ENCODE peak calls at places on chromosome 17, in four cellular contexts. D is HepG2, I is WTC11, R is GM12878. Z is an unnamed sample.

GRCh38 chr17:47629826-47630225 is 19.9 kb upstream of the KPNB1 start:
- DNase-seq in R (no peak), I (no peak), D (no peak), Z (no peak)

GRCh38 chr17:9928601-9929341 is 23.7 kb upstream of the RCVRN start:
- DNase-seq in D (peak; percentile 52), R (no peak), I (peak; percentile 72), Z (peak; percentile 22)

GRCh38 chr17:80274871-80275449 is 14.3 kb downstream of the RNF213 start:
- DNase-seq in I (no peak), R (no peak), D (no peak), Z (no peak)

GRCh38 chr17:63382826-63383225 is 63.3 kb downstream of the CYB561 start:
- DNase-seq in I (no peak), R (no peak), D (no peak), Z (no peak)

GRCh38 chr17:28174352-28175046 is 132.0 kb downstream of the NLK start:
- DNase-seq in D (no peak), I (no peak), R (peak; percentile 24), Z (no peak)

GRCh38 chr17:80195671-80196529 is 24.2 kb downstream of the SGSH start:
- DNase-seq in I (peak; percentile 81), D (peak; percentile 48), R (no peak), Z (peak; percentile 69)

GRCh38 chr17:49337900-49338299 is 24.1 kb downstream of the ZNF652 start:
- DNase-seq in D (no peak), R (no peak), I (no peak), Z (no peak)

GRCh38 chr17:17834974-17835373 is 1.8 kb downstream of the SREBF1 start:
- DNase-seq in I (no peak), D (no peak), R (no peak), Z (no peak)

GRCh38 chr17:37488009-37488604 is 1.6 kb upstream of the DUSP14 start:
- DNase-seq in D (peak; percentile 98), I (no peak), R (no peak), Z (peak; percentile 46)

GRCh38 chr17:50184611-50185398 is 16.6 kb downstream of the COL1A1 start:
- DNase-seq in I (no peak), D (no peak), R (no peak), Z (no peak)

GRCh38 chr17:67602974-67603373 is 114.8 kb upstream of the NOL11 start:
- DNase-seq in I (peak; percentile 62), D (peak; percentile 71), R (no peak), Z (no peak)

GRCh38 chr17:39765766-39766165 is 28.0 kb downstream of the GRB7 start:
- DNase-seq in R (no peak), D (no peak), I (no peak), Z (no peak)

GRCh38 chr17:7747586-7747985 is 30.0 kb downstream of the DNAH2 start:
- DNase-seq in R (no peak), D (peak; percentile 34), I (no peak), Z (no peak)

GRCh38 chr17:43906951-43907424 is 348 bp downstream of the MPP2 start:
- DNase-seq in D (no peak), R (no peak), I (peak; percentile 29), Z (peak; percentile 23)

GRCh38 chr17:79645022-79645776 is 34.3 kb upstream of the RBFOX3 start:
- DNase-seq in D (no peak), R (no peak), I (peak; percentile 5), Z (no peak)

GRCh38 chr17:8147805-8148404 is 4.3 kb downstream of the PER1 start:
- DNase-seq in R (no peak), I (no peak), D (no peak), Z (no peak)

GRCh38 chr17:28896884-28897768 is at the start of gene FLOT2:
- DNase-seq in I (peak; percentile 72), D (peak; percentile 54), R (no peak), Z (peak; percentile 84)

GRCh38 chr17:30256756-30257506 is 21.4 kb upstream of the SLC6A4 start:
- DNase-seq in R (no peak), D (no peak), I (no peak), Z (no peak)

GRCh38 chr17:18161226-18162094 is 22.2 kb upstream of the ALKBH5 start:
- DNase-seq in R (peak; percentile 37), D (no peak), I (no peak), Z (no peak)

GRCh38 chr17:38703742-38704644 is 1.1 kb upstream of the MLLT6 start:
- DNase-seq in R (no peak), D (peak; percentile 100), I (peak; percentile 98), Z (peak; percentile 85)

GRCh38 chr17:58344047-58344790 is 7.8 kb downstream of the SUPT4H1 start:
- DNase-seq in I (no peak), R (peak; percentile 98), D (no peak), Z (no peak)

GRCh38 chr17:718075-718474 is 3.4 kb upstream of the VPS53 start:
- DNase-seq in R (no peak), I (no peak), D (no peak), Z (no peak)

GRCh38 chr17:21211825-21212479 is 2.0 kb downstream of the TMEM11 start:
- DNase-seq in I (no peak), D (no peak), R (no peak), Z (no peak)

GRCh38 chr17:37506678-37507077 is 17.0 kb downstream of the DUSP14 start:
- DNase-seq in D (peak; percentile 55), R (no peak), I (peak; percentile 79), Z (peak; percentile 61)

GRCh38 chr17:27558341-27558740 is 72.6 kb upstream of the LGALS9 start:
- DNase-seq in I (no peak), D (no peak), R (no peak), Z (no peak)

GRCh38 chr17:17783121-17783824 is 53.5 kb downstream of the SREBF1 start:
- DNase-seq in D (no peak), I (peak; percentile 79), R (peak; percentile 33), Z (peak; percentile 74)

GRCh38 chr17:43212641-43213490 is 1.2 kb downstream of the TMEM106A start:
- DNase-seq in D (no peak), R (peak; percentile 37), I (no peak), Z (no peak)

GRCh38 chr17:50681260-50682200 is 26.2 kb downstream of the ANKRD40 start:
- DNase-seq in D (peak; percentile 69), I (no peak), R (no peak), Z (peak; percentile 75)

GRCh38 chr17:51580869-51581268 is 320.5 kb downstream of the UTP18 start:
- DNase-seq in R (no peak), D (no peak), I (no peak), Z (no peak)

GRCh38 chr17:3801792-3802191 is 804 bp upstream of the ITGAE start:
- DNase-seq in R (no peak), D (no peak), I (no peak), Z (no peak)

GRCh38 chr17:3800362-3801042 is 486 bp downstream of the ITGAE start:
- DNase-seq in R (no peak), D (no peak), I (no peak), Z (no peak)

GRCh38 chr17:3799181-3799627 is 1.8 kb downstream of the ITGAE start:
- DNase-seq in I (no peak), D (no peak), R (no peak), Z (no peak)

GRCh38 chr17:3802461-3803307 is 1.7 kb upstream of the ITGAE start:
- DNase-seq in I (no peak), D (peak; percentile 100), R (no peak), Z (no peak)

GRCh38 chr17:3801043-3801746 is at the start of gene ITGAE:
- DNase-seq in D (no peak), I (no peak), R (no peak), Z (no peak)
- TF ChIP-seq CBFB in D (no peak), I (no peak), R (no peak), Z (no peak)

GRCh38 chr17:19445105-19445504 is 34.1 kb downstream of the RNF112 start:
- DNase-seq in D (no peak), I (no peak), R (no peak), Z (no peak)

GRCh38 chr17:19443148-19443547 is 32.1 kb downstream of the RNF112 start:
- DNase-seq in R (no peak), D (no peak), I (no peak), Z (no peak)

GRCh38 chr17:19448341-19449268 is 37.6 kb downstream of the RNF112 start:
- DNase-seq in I (no peak), D (peak; percentile 19), R (no peak), Z (no peak)

DNA sequence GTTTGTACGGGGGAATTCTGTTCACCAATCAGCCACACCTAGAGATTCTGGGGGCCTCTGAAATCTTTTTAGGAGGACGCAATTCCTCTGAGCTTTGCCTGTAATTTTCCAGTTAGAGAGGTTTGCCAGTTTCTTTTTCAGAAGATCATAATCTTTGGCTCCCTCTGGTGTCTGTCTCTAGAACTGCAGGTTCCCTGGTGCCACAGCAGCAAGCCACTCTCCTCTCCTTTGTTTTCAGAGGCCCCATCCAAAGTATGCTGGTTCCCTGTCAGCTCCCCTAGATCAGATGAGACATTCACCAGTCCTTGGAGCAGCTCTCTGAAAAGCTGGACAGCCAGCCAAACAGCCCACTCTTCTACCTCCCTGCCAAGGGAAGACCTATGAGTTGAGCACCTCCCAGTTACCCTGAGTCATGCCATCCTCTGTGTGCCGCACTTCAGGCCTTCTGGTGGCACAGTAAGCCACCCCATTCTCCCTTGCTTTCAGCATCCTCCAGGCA is 36.1 kb downstream of the RNF112 start:
- DNase-seq in I (peak; percentile 80), R (peak; percentile 20), D (peak; percentile 66), Z (peak; percentile 56)
- TF ChIP-seq CBFB in I (no peak), R (no peak), D (no peak), Z (no peak)

GRCh38 chr17:77343031-77343866 is 202.5 kb downstream of the SEC14L1 start:
- DNase-seq in R (no peak), I (peak; percentile 5), D (no peak), Z (no peak)

GRCh38 chr17:77347544-77347943 is 206.8 kb downstream of the SEC14L1 start:
- DNase-seq in I (no peak), D (no peak), R (no peak), Z (no peak)

GRCh38 chr17:77346765-77347164 is 206.0 kb downstream of the SEC14L1 start:
- DNase-seq in R (no peak), I (no peak), D (no peak), Z (no peak)

GRCh38 chr17:77344038-77344437 is 203.3 kb downstream of the SEC14L1 start:
- DNase-seq in R (no peak), I (no peak), D (no peak), Z (no peak)

GRCh38 chr17:77345260-77345910 is 204.6 kb downstream of the SEC14L1 start:
- DNase-seq in R (no peak), I (peak; percentile 1), D (no peak), Z (no peak)
- TF ChIP-seq CBFB in R (no peak), I (no peak), D (no peak), Z (no peak)

DNA sequence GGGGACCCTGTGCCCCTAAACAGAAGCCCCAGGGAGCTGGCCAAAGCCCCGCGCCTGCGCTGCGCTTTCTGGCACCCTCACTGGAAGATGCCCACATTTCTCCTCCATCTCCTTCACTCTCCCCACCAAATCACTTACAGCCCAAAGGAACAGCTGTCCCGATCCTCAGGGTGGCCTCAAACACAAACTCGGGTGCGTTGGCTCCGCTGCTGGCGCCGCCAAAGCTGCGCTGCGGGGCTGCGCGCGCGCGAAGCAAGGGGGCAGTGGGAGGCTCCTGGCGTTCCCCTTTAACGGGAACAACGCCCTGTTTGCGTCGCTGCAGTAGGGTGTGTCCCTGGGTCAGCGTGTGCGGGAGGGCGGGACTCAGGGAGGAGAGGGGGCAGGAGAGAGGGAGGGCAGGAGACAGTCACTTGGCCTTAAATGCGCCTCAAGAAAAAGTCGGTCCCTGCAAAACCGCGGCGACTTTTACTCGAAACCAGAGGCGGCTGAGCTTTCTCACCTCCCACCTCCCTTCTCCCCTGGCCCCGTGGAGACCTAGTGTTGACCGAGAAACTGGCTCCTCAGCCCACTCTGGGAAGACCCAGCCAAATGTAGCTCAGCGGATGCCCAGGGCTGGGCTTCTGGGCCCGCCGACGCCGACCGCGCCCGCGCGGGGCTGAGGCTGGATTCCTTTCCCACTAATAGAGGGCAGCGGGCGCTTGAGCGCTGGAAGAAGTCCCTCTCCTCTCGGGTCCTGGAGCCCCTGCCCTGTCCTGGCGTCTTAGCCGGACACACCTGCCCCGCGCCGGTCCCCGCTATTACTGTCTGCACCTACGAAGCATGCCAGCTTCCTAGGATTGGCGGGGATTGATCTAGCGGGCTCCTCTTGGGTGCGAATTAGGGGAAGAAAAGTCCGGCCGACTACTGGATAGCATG is 2.6 kb downstream of the PMP22 start:
- DNase-seq in I (peak; percentile 57), D (no peak), R (no peak), Z (peak; percentile 83)
- TF ChIP-seq CBFB in I (no peak), D (no peak), R (no peak), Z (no peak)

Z was measured in K562.